ENCODE peak calls at places on chromosome 5, in seven cellular contexts. Q is left lung, P is head of caudate nucleus, U is SJSA1, E is fibroblast of the aortic adventitia, C is G401, I is aorta. D is an unnamed sample.

GRCh38 chr5:83856898-83857297 is 136.2 kb upstream of the HAPLN1 start:
- DNase-seq in P (no peak), C (no peak), U (no peak), Q (no peak), E (peak; percentile 41), I (no peak), D (no peak)

GRCh38 chr5:142621227-142621626 is 64.7 kb downstream of the FGF1 start:
- DNase-seq in E (peak; percentile 72), Q (no peak), U (peak; percentile 78), P (no peak), I (no peak), C (no peak), D (no peak)

GRCh38 chr5:17355585-17356346 is 138.3 kb downstream of the BASP1 start:
- DNase-seq in C (no peak), U (no peak), I (no peak), E (peak; percentile 77), P (no peak), Q (no peak), D (no peak)

GRCh38 chr5:78829811-78830499 is 155.2 kb downstream of the ARSB start:
- DNase-seq in Q (no peak), I (no peak), E (peak; percentile 76), U (no peak), P (no peak), C (peak; percentile 71), D (peak; percentile 42)

GRCh38 chr5:3428355-3428754 is 167.3 kb upstream of the IRX1 start:
- DNase-seq in P (no peak), E (no peak), U (no peak), I (no peak), Q (no peak), C (no peak), D (no peak)

GRCh38 chr5:37723147-37723961 is 116.5 kb downstream of the GDNF start:
- DNase-seq in I (no peak), U (no peak), E (no peak), P (peak; percentile 64), Q (no peak), C (no peak), D (no peak)

GRCh38 chr5:134547579-134547978 is 22.1 kb downstream of the JADE2 start:
- DNase-seq in E (peak; percentile 93), U (no peak), I (peak; percentile 83), C (no peak), P (no peak), Q (no peak), D (peak; percentile 61)

GRCh38 chr5:181133610-181134231 is 2.8 kb upstream of the OR2V1 start:
- DNase-seq in C (no peak), P (peak; percentile 35), E (peak; percentile 62), U (peak; percentile 74), Q (peak; percentile 62), I (peak; percentile 86), D (peak; percentile 86)

GRCh38 chr5:32325067-32325466 is 12.3 kb upstream of the MTMR12 start:
- DNase-seq in I (no peak), Q (no peak), E (peak; percentile 31), U (no peak), P (no peak), C (no peak), D (no peak)

GRCh38 chr5:78927657-78928282 is 57.3 kb downstream of the ARSB start:
- DNase-seq in C (no peak), Q (no peak), I (no peak), P (no peak), U (peak; percentile 52), E (peak; percentile 88), D (no peak)

GRCh38 chr5:87137280-87137679 is 130.4 kb upstream of the RASA1 start:
- DNase-seq in Q (no peak), I (no peak), C (peak; percentile 10), U (no peak), P (no peak), E (peak; percentile 61), D (no peak)

GRCh38 chr5:41790038-41790776 is 80.0 kb downstream of the OXCT1 start:
- DNase-seq in Q (no peak), P (no peak), I (no peak), U (no peak), C (no peak), E (peak; percentile 78), D (no peak)

GRCh38 chr5:891117-891836 is 1.3 kb downstream of the BRD9 start:
- DNase-seq in I (peak; percentile 66), Q (no peak), P (no peak), U (no peak), E (no peak), C (peak; percentile 46), D (no peak)

GRCh38 chr5:158285771-158286170 is 426.8 kb upstream of the CLINT1 start:
- DNase-seq in P (no peak), E (no peak), I (no peak), C (no peak), U (no peak), Q (no peak), D (no peak)

GRCh38 chr5:113070901-113071300 is 94.3 kb downstream of the DCP2 start:
- DNase-seq in P (no peak), I (no peak), Q (no peak), U (no peak), C (no peak), E (no peak), D (no peak)

GRCh38 chr5:14222182-14222581 is 79.0 kb downstream of the TRIO start:
- DNase-seq in U (no peak), I (no peak), C (no peak), Q (no peak), P (no peak), E (no peak), D (no peak)

GRCh38 chr5:74209566-74209965 is 431.0 kb downstream of the ENC1 start:
- DNase-seq in Q (no peak), E (peak; percentile 36), I (no peak), P (no peak), C (no peak), U (no peak), D (no peak)

GRCh38 chr5:146390469-146390868 is 51.8 kb downstream of the POU4F3 start:
- DNase-seq in I (no peak), U (no peak), P (no peak), C (no peak), E (no peak), Q (no peak), D (no peak)

GRCh38 chr5:132224721-132225120 is 2.9 kb downstream of the P4HA2 start:
- DNase-seq in Q (peak; percentile 69), I (peak; percentile 10), P (no peak), C (no peak), U (no peak), E (no peak), D (peak; percentile 52)

GRCh38 chr5:76787237-76787636 is 31.6 kb upstream of the F2RL1 start:
- DNase-seq in U (no peak), E (peak; percentile 100), C (no peak), I (peak; percentile 68), Q (no peak), P (no peak), D (peak; percentile 20)

GRCh38 chr5:176355400-176356178 is 6.0 kb downstream of the KIAA1191 start:
- DNase-seq in U (peak; percentile 60), Q (no peak), C (peak; percentile 10), I (no peak), E (no peak), P (no peak), D (no peak)

GRCh38 chr5:71748360-71748759 is 29.3 kb downstream of the CARTPT start:
- DNase-seq in U (no peak), C (no peak), P (no peak), E (no peak), Q (no peak), I (peak; percentile 77), D (peak; percentile 74)

GRCh38 chr5:65366655-65367054 is 115.1 kb downstream of the ADAMTS6 start:
- DNase-seq in I (no peak), Q (no peak), U (no peak), C (no peak), E (peak; percentile 37), P (no peak), D (no peak)

GRCh38 chr5:41145306-41145705 is 68.0 kb downstream of the C6 start:
- DNase-seq in I (no peak), P (no peak), Q (no peak), U (no peak), E (no peak), C (no peak), D (no peak)

GRCh38 chr5:2752059-2752874 is 790 bp upstream of the IRX2 start:
- DNase-seq in P (no peak), I (no peak), Q (no peak), U (peak; percentile 80), C (no peak), E (peak; percentile 2), D (peak; percentile 17)

GRCh38 chr5:141876628-141877477 is 1.4 kb downstream of the PCDH1 start:
- DNase-seq in U (no peak), E (no peak), P (no peak), I (peak; percentile 76), C (peak; percentile 53), Q (no peak), D (no peak)

GRCh38 chr5:67901816-67902496 is 313.6 kb upstream of the PIK3R1 start:
- DNase-seq in P (no peak), Q (no peak), E (no peak), I (no peak), U (no peak), C (no peak), D (no peak)

GRCh38 chr5:151234476-151235238 is 10.8 kb upstream of the CCDC69 start:
- DNase-seq in E (peak; percentile 33), U (no peak), Q (peak; percentile 79), C (no peak), I (no peak), P (no peak), D (peak; percentile 91)

GRCh38 chr5:173094012-173094661 is 38.0 kb downstream of the CREBRF start:
- DNase-seq in Q (no peak), E (peak; percentile 98), C (peak; percentile 49), P (no peak), U (no peak), I (no peak), D (no peak)

GRCh38 chr5:90932052-90932699 is 373.6 kb downstream of the ADGRV1 start:
- DNase-seq in E (peak; percentile 76), Q (no peak), C (peak; percentile 17), P (peak; percentile 46), I (no peak), U (no peak), D (peak; percentile 79)

GRCh38 chr5:94432499-94432898 is 185.9 kb downstream of the KIAA0825 start:
- DNase-seq in I (no peak), C (no peak), U (no peak), E (peak; percentile 35), P (no peak), Q (no peak), D (no peak)

GRCh38 chr5:111641533-111642230 is 115.3 kb downstream of the NREP start:
- DNase-seq in C (no peak), I (no peak), U (no peak), E (peak; percentile 76), P (no peak), Q (no peak), D (no peak)

GRCh38 chr5:14443665-14444064 is 137.9 kb upstream of the OTULINL start:
- DNase-seq in P (no peak), U (no peak), E (peak; percentile 70), I (no peak), C (no peak), Q (no peak), D (no peak)

GRCh38 chr5:79077680-79078365 is 8.3 kb downstream of the BHMT2 start:
- DNase-seq in P (no peak), I (no peak), E (no peak), U (no peak), Q (no peak), C (no peak), D (no peak)